ENCODE peak calls at places on chromosomes 16 and 17, in four cellular contexts. J, L, G and E are unnamed samples.

GRCh38 chr17:28142355-28142754 is 99.9 kb downstream of the NLK start:
- DNase-seq in J (no peak), L (no peak), G (no peak), E (no peak)

GRCh38 chr17:29595107-29595942 is 2.4 kb downstream of the ANKRD13B start:
- DNase-seq in J (peak), L (no peak), G (no peak), E (no peak)

GRCh38 chr16:69917739-69918138 is 33.4 kb upstream of the CLEC18A start:
- DNase-seq in J (peak), L (peak), G (peak), E (peak)

GRCh38 chr17:62692721-62693431 is 65.4 kb downstream of the MRC2 start:
- DNase-seq in J (no peak), L (no peak), G (peak), E (no peak)

GRCh38 chr16:69848635-69849545 is 86.8 kb downstream of the WWP2 start:
- DNase-seq in J (peak), L (peak), G (peak), E (peak)

GRCh38 chr17:42050360-42051012 is at the start of gene C17orf113:
- DNase-seq in J (peak), L (peak), G (peak), E (peak)

GRCh38 chr16:85041184-85041928 is 13.8 kb downstream of the KIAA0513 start:
- DNase-seq in J (no peak), L (no peak), G (no peak), E (no peak)

GRCh38 chr16:31869511-31870201 is 4.0 kb upstream of the ZNF267 start:
- DNase-seq in J (peak), L (no peak), G (peak), E (no peak)

GRCh38 chr16:54326266-54326662 is 39.7 kb upstream of the IRX3 start:
- DNase-seq in J (no peak), L (no peak), G (peak), E (no peak)

GRCh38 chr16:85037050-85037410 is 9.4 kb downstream of the KIAA0513 start:
- DNase-seq in J (no peak), L (peak), G (peak), E (no peak)

GRCh38 chr16:85347213-85347591 is 234.9 kb upstream of the CIBAR2 start:
- DNase-seq in J (no peak), L (no peak), G (no peak), E (peak)

GRCh38 chr16:27725271-27726010 is 175.5 kb downstream of the KATNIP start:
- DNase-seq in J (no peak), L (no peak), G (no peak), E (no peak)

GRCh38 chr16:57089406-57089805 is 3.0 kb upstream of the CPNE2 start:
- DNase-seq in J (no peak), L (no peak), G (no peak), E (no peak)

GRCh38 chr17:80307994-80308671 is 47.5 kb downstream of the RNF213 start:
- DNase-seq in J (no peak), L (no peak), G (no peak), E (no peak)

GRCh38 chr17:19766421-19767270 is 18.5 kb upstream of the ALDH3A1 start:
- DNase-seq in J (peak), L (peak), G (peak), E (peak)

GRCh38 chr16:19678804-19679203 is 39.2 kb downstream of the KNOP1 start:
- DNase-seq in J (no peak), L (no peak), G (no peak), E (no peak)

GRCh38 chr17:9522074-9522473 is 53.5 kb downstream of the STX8 start:
- DNase-seq in J (peak), L (no peak), G (peak), E (peak)

GRCh38 chr16:10519929-10520868 is 60.2 kb downstream of the EMP2 start:
- DNase-seq in J (no peak), L (no peak), G (no peak), E (no peak)

GRCh38 chr17:30341703-30342102 is 7.8 kb upstream of the TMIGD1 start:
- DNase-seq in J (no peak), L (no peak), G (no peak), E (no peak)

GRCh38 chr16:78877114-78877513 is 723.4 kb downstream of the MAF start:
- DNase-seq in J (no peak), L (no peak), G (no peak), E (no peak)

GRCh38 chr17:44205962-44206824 is 6.5 kb upstream of the ATXN7L3 start:
- DNase-seq in J (no peak), L (no peak), G (no peak), E (no peak)

GRCh38 chr16:27982184-27982583 is 81.3 kb downstream of the GSG1L start:
- DNase-seq in J (no peak), L (no peak), G (no peak), E (no peak)

GRCh38 chr16:85390511-85391174 is 222.5 kb upstream of the GSE1 start:
- DNase-seq in J (peak), L (peak), G (peak), E (peak)

GRCh38 chr17:6684881-6685767 is 28.0 kb downstream of the SLC13A5 start:
- DNase-seq in J (no peak), L (no peak), G (no peak), E (no peak)

GRCh38 chr17:15393414-15393813 is 52.0 kb upstream of the TEKT3 start:
- DNase-seq in J (no peak), L (no peak), G (no peak), E (no peak)

GRCh38 chr16:70540994-70541393 is 17.4 kb downstream of the SF3B3 start:
- DNase-seq in J (no peak), L (no peak), G (peak), E (no peak)

GRCh38 chr17:78583091-78583490 is 5.9 kb upstream of the DNAH17 start:
- DNase-seq in J (no peak), L (no peak), G (no peak), E (no peak)

GRCh38 chr17:42929497-42929844 is 28.9 kb downstream of the G6PC1 start:
- DNase-seq in J (no peak), L (no peak), G (no peak), E (no peak)

GRCh38 chr17:22503322-22503899 is 811.1 kb downstream of the KCNJ18 start:
- DNase-seq in J (no peak), L (no peak), G (no peak), E (no peak)

GRCh38 chr17:13562271-13562800 is 39.4 kb downstream of the HS3ST3A1 start:
- DNase-seq in J (no peak), L (peak), G (peak), E (peak)

GRCh38 chr17:79809530-79810137 is 12.8 kb upstream of the CBX8 start:
- DNase-seq in J (no peak), L (no peak), G (no peak), E (no peak)

GRCh38 chr16:55543470-55543869 is 23.0 kb upstream of the CAPNS2 start:
- DNase-seq in J (no peak), L (no peak), G (no peak), E (peak)

GRCh38 chr16:71727545-71728324 is 3.2 kb upstream of the PHLPP2 start:
- DNase-seq in J (no peak), L (no peak), G (no peak), E (no peak)

GRCh38 chr17:7328840-7329359 is at the start of gene NEURL4:
- DNase-seq in J (no peak), L (no peak), G (no peak), E (no peak)

GRCh38 chr16:30649725-30650368 is 913 bp upstream of the PRR14 start:
- DNase-seq in J (no peak), L (no peak), G (no peak), E (no peak)

GRCh38 chr16:73268311-73268997 is 220.5 kb upstream of the ZFHX3 start:
- DNase-seq in J (no peak), L (peak), G (peak), E (no peak)
- TF ChIP-seq CTCF in J (no peak), L (no peak), G (no peak), E (no peak)

GRCh38 chr16:1559446-1559975 is 26.0 kb downstream of the TMEM204 start:
- DNase-seq in J (no peak), L (no peak), G (no peak), E (no peak)
- H3K27ac ChIP-seq in J (no peak), L (no peak), G (no peak), E (no peak)

GRCh38 chr16:280552-280951 is at the start of gene ARHGDIG:
- DNase-seq in J (no peak), L (no peak), G (no peak), E (peak)
- TF ChIP-seq CTCF in J (no peak), L (no peak), G (no peak), E (no peak)

GRCh38 chr16:86431540-86431939 is 78.8 kb upstream of the FOXF1 start:
- DNase-seq in J (no peak), L (no peak), G (no peak), E (no peak)
- H3K27ac ChIP-seq in J (no peak), L (no peak), G (no peak), E (peak)